ENCODE peak calls at places on chromosomes 7 and 10, in nine cellular contexts. O, Z, K, G, B, D, E, M and N are unnamed samples.
A peak's percentile ranks its signal among the peaks of the same experiment; 100 is the strongest.

GRCh38 chr10:104197364-104197763 is 34.8 kb downstream of the CFAP43 start:
- DNase-seq in O (no peak), Z (no peak), K (no peak), G (no peak), B (no peak), D (no peak), E (no peak), M (peak; percentile 80), N (peak; percentile 45)

GRCh38 chr7:128170461-128170860 is 70.6 kb upstream of the LEP start:
- DNase-seq in O (no peak), Z (no peak), K (no peak), G (no peak), B (no peak), D (no peak), E (no peak), M (no peak), N (no peak)

GRCh38 chr10:79367421-79368189 is 20.3 kb downstream of the PPIF start:
- DNase-seq in O (no peak), Z (peak; percentile 70), K (no peak), G (no peak), B (no peak), D (no peak), E (peak; percentile 37), M (no peak), N (no peak)

GRCh38 chr10:35959103-35959740 is 317.1 kb upstream of the FZD8 start:
- DNase-seq in O (no peak), Z (peak; percentile 46), K (no peak), G (no peak), B (no peak), D (no peak), E (no peak), M (no peak), N (peak; percentile 13)

GRCh38 chr7:27933691-27934565 is 194.0 kb downstream of the TAX1BP1 start:
- DNase-seq in O (no peak), Z (no peak), K (no peak), G (no peak), B (no peak), D (no peak), E (peak; percentile 91), M (no peak), N (no peak)

GRCh38 chr10:119132521-119133345 is 28.8 kb downstream of the DENND10 start:
- DNase-seq in O (no peak), Z (no peak), K (no peak), G (no peak), B (no peak), D (no peak), E (no peak), M (no peak), N (no peak)

GRCh38 chr7:151644554-151644953 is 124.9 kb upstream of the RHEB start:
- DNase-seq in O (no peak), Z (no peak), K (no peak), G (no peak), B (no peak), D (no peak), E (no peak), M (no peak), N (peak; percentile 79)

GRCh38 chr7:21603972-21604749 is 61.3 kb downstream of the DNAH11 start:
- DNase-seq in O (no peak), Z (peak; percentile 0), K (no peak), G (peak; percentile 11), B (no peak), D (no peak), E (no peak), M (no peak), N (no peak)

GRCh38 chr7:97064972-97065587 is 40.4 kb upstream of the DLX5 start:
- DNase-seq in O (no peak), Z (peak; percentile 58), K (no peak), G (peak; percentile 55), B (no peak), D (peak; percentile 12), E (peak; percentile 48), M (peak; percentile 42), N (no peak)

GRCh38 chr7:151249732-151250072 is 1.2 kb upstream of the SMARCD3 start:
- DNase-seq in O (peak; percentile 77), Z (peak; percentile 39), K (no peak), G (no peak), B (peak; percentile 51), D (no peak), E (peak; percentile 34), M (no peak), N (no peak)

GRCh38 chr10:126524526-126524925 is 136.2 kb upstream of the ADAM12 start:
- DNase-seq in O (no peak), Z (no peak), K (no peak), G (no peak), B (no peak), D (no peak), E (no peak), M (no peak), N (no peak)

GRCh38 chr10:30219977-30220751 is 128.9 kb downstream of the MTPAP start:
- DNase-seq in O (peak; percentile 43), Z (peak; percentile 51), K (no peak), G (peak; percentile 26), B (peak; percentile 21), D (no peak), E (no peak), M (peak; percentile 57), N (peak; percentile 67)

GRCh38 chr7:52168085-52168484 is 851.5 kb upstream of the COBL start:
- DNase-seq in O (no peak), Z (no peak), K (no peak), G (no peak), B (no peak), D (no peak), E (no peak), M (no peak), N (no peak)

GRCh38 chr10:117948493-117948892 is 98.2 kb downstream of the RAB11FIP2 start:
- DNase-seq in O (no peak), Z (no peak), K (no peak), G (no peak), B (no peak), D (no peak), E (no peak), M (no peak), N (no peak)
- TF ChIP-seq CTCF in O (no peak), Z (no peak), K (no peak), G (no peak), B (no peak), D (no peak), E (no peak), M (no peak), N (no peak)

GRCh38 chr10:101089520-101090299 is 27.9 kb downstream of the KAZALD1 start:
- DNase-seq in O (no peak), Z (no peak), K (no peak), G (no peak), B (no peak), D (no peak), E (no peak), M (no peak), N (no peak)
- TF ChIP-seq CTCF in O (no peak), Z (no peak), K (no peak), G (no peak), B (no peak), D (no peak), E (no peak), M (no peak), N (no peak)

GRCh38 chr10:90871279-90871760 is 454 bp upstream of the RPP30 start:
- DNase-seq in O (peak; percentile 40), Z (peak; percentile 81), K (no peak), G (peak; percentile 65), B (no peak), D (peak; percentile 20), E (peak; percentile 90), M (no peak), N (no peak)
- TF ChIP-seq CTCF in O (no peak), Z (peak; percentile 62), K (no peak), G (no peak), B (no peak), D (peak; percentile 40), E (peak; percentile 72), M (no peak), N (peak; percentile 71)

DNA sequence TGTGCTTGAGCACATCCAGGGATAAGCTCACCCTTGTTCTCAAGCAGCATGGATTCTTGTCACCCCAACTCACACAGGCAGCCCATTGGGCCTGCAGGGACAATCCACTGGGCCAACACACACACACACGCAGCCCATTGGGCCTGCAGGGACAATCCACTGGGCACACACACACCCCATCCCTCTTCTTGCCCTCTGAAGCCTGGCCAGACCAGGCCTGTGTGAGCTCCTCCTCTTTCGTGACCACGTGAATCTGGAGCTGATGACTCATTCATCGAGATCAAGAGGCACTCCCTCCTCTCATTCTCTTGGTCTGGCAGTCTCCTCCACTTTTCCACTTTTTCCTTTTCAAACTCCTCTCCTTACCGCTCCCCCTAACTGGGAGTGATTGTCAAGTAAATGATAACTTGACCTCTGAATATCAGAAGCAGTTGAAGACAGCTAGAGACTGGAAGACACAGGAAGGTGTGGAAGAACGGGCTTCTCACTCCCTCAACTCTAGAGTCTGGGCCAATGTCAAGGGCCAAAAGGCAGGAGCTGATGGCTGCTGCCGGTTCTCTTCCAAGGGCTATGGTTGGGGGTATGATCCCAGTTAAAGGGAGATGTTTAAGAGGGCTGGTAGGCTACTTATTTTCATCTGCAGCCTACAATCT is 89.7 kb downstream of the HIPK2 start:
- DNase-seq in O (no peak), Z (peak; percentile 55), K (no peak), G (no peak), B (no peak), D (no peak), E (peak; percentile 66), M (peak; percentile 39), N (no peak)
- TF ChIP-seq CTCF in O (no peak), Z (no peak), K (no peak), G (no peak), B (no peak), D (no peak), E (no peak), M (no peak), N (no peak)

DNA sequence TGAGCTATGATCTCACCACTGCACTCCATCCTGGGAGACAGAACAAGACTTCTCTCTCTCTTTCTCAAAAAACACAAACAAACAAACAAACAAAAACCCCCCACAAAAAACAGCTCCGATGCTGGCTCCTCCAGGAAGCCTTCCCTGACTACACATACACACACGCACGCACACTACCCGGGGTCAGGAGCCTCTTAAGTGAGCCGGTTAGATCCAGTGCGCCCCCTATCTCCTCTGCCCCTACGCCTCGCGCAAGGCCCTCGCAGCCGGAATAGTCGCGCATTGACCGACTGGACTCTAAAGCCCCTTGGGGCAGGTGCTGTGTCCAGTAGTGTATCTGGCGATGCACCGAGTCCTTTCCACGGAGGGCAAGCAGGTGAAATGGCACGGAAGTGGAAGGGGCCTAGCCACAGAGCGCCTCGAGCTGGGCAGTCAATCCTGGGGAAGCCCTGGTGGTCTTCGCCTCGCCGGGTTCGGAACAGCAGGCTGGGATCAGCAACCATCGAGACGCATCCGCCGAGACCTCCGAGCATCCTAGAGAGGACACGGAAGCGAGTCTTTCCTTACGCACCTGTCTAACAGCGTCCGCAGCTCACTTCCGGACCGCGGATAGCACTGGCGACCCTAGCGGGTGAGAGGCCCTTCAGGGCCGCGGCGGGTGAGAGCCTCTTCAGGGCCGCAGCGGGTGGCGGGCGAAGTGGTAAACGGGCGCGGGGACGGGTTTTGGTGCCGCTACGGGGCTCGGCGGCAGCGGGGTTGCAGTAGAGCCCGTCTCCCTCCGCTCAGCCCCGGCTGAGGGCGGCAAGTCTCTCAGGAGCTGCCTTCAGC is at the start of gene ZSCAN25:
- DNase-seq in O (peak; percentile 90), Z (peak; percentile 92), K (peak; percentile 78), G (peak; percentile 93), B (peak; percentile 77), D (peak; percentile 87), E (peak; percentile 93), M (peak; percentile 92), N (peak; percentile 90)
- TF ChIP-seq CTCF in O (no peak), Z (peak; percentile 52), K (no peak), G (no peak), B (no peak), D (no peak), E (peak; percentile 55), M (peak; percentile 58), N (peak; percentile 60)